ENCODE peak calls at places on chromosomes 12 and 14, in six cellular contexts. R is IMR-90, Z is neuronal stem cell, B is mesenchymal stem cell, K is H1, A is H9. J is an unnamed sample.

GRCh38 chr14:32702571-32702970 is 236.1 kb upstream of the NPAS3 start:
- DNase-seq in Z (peak; percentile 47), K (no peak), A (peak; percentile 73), R (no peak), B (peak; percentile 25), J (no peak)

GRCh38 chr12:118033331-118033730 is 16.8 kb downstream of the RFC5 start:
- DNase-seq in A (no peak), Z (no peak), R (no peak), K (no peak), B (no peak), J (no peak)

GRCh38 chr12:131066886-131067490 is 113.3 kb downstream of the ADGRD1 start:
- DNase-seq in A (peak; percentile 13), K (no peak), R (no peak), B (no peak), Z (no peak), J (no peak)

GRCh38 chr14:22047105-22047504 is 373.5 kb upstream of the OR4E1 start:
- DNase-seq in B (no peak), R (no peak), A (peak; percentile 46), K (no peak), Z (peak; percentile 43), J (no peak)

GRCh38 chr12:55642275-55643068 is 5.8 kb downstream of the OR10P1 start:
- DNase-seq in R (no peak), Z (no peak), K (no peak), A (no peak), B (no peak), J (no peak)

GRCh38 chr12:116361404-116362223 is 84.1 kb upstream of the MED13L start:
- DNase-seq in Z (no peak), R (no peak), K (no peak), B (no peak), A (no peak), J (no peak)

GRCh38 chr12:56337753-56338221 is 897 bp upstream of the IL23A start:
- DNase-seq in Z (no peak), A (no peak), K (no peak), R (no peak), B (no peak), J (no peak)

GRCh38 chr12:44015333-44015941 is 179.6 kb downstream of the TMEM117 start:
- DNase-seq in R (peak; percentile 66), A (no peak), Z (peak; percentile 43), K (no peak), B (peak; percentile 51), J (peak; percentile 79)

GRCh38 chr14:87705439-87705896 is 287.5 kb downstream of the GALC start:
- DNase-seq in R (no peak), K (no peak), B (no peak), A (no peak), Z (no peak), J (no peak)

GRCh38 chr14:96255501-96256366 is at the start of gene BDKRB1:
- DNase-seq in B (peak; percentile 92), R (peak; percentile 96), A (no peak), K (no peak), Z (no peak), J (no peak)

GRCh38 chr12:51913071-51914033 is 6.0 kb downstream of the ACVRL1 start:
- DNase-seq in K (peak; percentile 81), A (peak; percentile 74), B (no peak), R (no peak), Z (no peak), J (no peak)

GRCh38 chr12:104485651-104486341 is 29.0 kb downstream of the CHST11 start:
- DNase-seq in K (no peak), B (no peak), Z (no peak), R (no peak), A (no peak), J (no peak)

GRCh38 chr12:51391047-51391837 is at the start of gene GALNT6:
- DNase-seq in B (peak; percentile 50), Z (peak; percentile 17), R (no peak), A (peak; percentile 92), K (peak; percentile 92), J (peak; percentile 73)

GRCh38 chr12:13368971-13369370 is 172.4 kb downstream of the EMP1 start:
- DNase-seq in Z (peak; percentile 69), R (no peak), K (peak; percentile 36), A (no peak), B (no peak), J (no peak)

GRCh38 chr12:31206038-31206670 is 119.8 kb downstream of the SINHCAF start:
- DNase-seq in Z (no peak), B (peak; percentile 71), R (peak; percentile 41), A (peak; percentile 41), K (no peak), J (peak; percentile 53)

GRCh38 chr14:71193663-71194062 is 286.4 kb downstream of the PCNX1 start:
- DNase-seq in K (no peak), A (no peak), R (no peak), B (no peak), Z (no peak), J (no peak)

GRCh38 chr14:71196921-71197320 is 289.7 kb downstream of the PCNX1 start:
- DNase-seq in R (no peak), Z (no peak), A (no peak), K (no peak), B (no peak), J (no peak)

GRCh38 chr14:71203306-71203705 is 296.0 kb downstream of the PCNX1 start:
- DNase-seq in Z (no peak), B (peak; percentile 13), A (no peak), K (no peak), R (peak; percentile 22), J (no peak)

GRCh38 chr14:71202881-71203280 is 295.6 kb downstream of the PCNX1 start:
- DNase-seq in R (peak; percentile 23), K (no peak), B (no peak), Z (no peak), A (no peak), J (no peak)

DNA sequence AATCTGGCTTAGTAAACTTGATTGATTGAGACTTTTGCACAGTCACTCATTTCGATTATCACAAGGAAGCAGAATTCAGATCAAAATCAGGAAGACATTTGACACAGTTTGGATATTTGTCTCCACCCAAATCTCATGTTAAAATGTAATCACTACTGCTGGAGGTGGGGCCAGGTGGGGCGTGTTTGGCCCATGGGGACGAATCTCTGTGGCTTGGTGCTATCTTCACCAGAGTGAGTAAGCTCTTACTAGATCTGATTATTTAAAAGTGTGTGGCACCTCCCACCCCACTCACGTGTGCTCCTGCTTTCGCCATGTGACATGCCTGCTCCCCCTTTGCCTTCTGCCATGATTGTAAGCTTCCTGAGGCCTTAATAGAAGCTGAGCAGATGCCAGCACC is 291.4 kb downstream of the PCNX1 start:
- DNase-seq in R (no peak), K (no peak), B (no peak), A (no peak), Z (no peak), J (no peak)
- H3K14ac ChIP-seq in R (no peak overlapping the region), K (no peak overlapping the region), B (no peak overlapping the region), A (no peak overlapping the region), Z (no peak overlapping the region), J (no peak overlapping the region)

GRCh38 chr14:104268725-104269436 is 130.5 kb downstream of the KIF26A start:
- DNase-seq in R (no peak), A (peak; percentile 27), Z (no peak), K (peak; percentile 45), B (no peak), J (no peak)

GRCh38 chr14:104267895-104268294 is 129.5 kb downstream of the KIF26A start:
- DNase-seq in A (peak; percentile 27), Z (no peak), B (no peak), K (peak; percentile 45), R (no peak), J (no peak)

GRCh38 chr14:104265918-104266642 is 127.7 kb downstream of the KIF26A start:
- DNase-seq in A (peak; percentile 24), R (no peak), B (no peak), Z (no peak), K (no peak), J (no peak)

GRCh38 chr14:104266643-104267575 is 128.5 kb downstream of the KIF26A start:
- DNase-seq in B (no peak), Z (no peak), A (peak; percentile 20), K (no peak), R (no peak), J (no peak)

GRCh38 chr14:104268295-104268694 is 129.9 kb downstream of the KIF26A start:
- DNase-seq in K (no peak), Z (no peak), R (no peak), B (no peak), A (no peak), J (no peak)
- H3K14ac ChIP-seq in K (no peak overlapping the region), Z (no peak overlapping the region), R (no peak overlapping the region), B (no peak overlapping the region), A (no peak overlapping the region), J (no peak overlapping the region)

GRCh38 chr14:30417999-30418398 is 141.0 kb upstream of the G2E3 start:
- DNase-seq in Z (no peak), R (no peak), B (no peak), K (no peak), A (no peak), J (no peak)
- H3K14ac ChIP-seq in Z (no peak overlapping the region), R (no peak overlapping the region), B (no peak overlapping the region), K (no peak overlapping the region), A (no peak overlapping the region), J (no peak overlapping the region)

DNA sequence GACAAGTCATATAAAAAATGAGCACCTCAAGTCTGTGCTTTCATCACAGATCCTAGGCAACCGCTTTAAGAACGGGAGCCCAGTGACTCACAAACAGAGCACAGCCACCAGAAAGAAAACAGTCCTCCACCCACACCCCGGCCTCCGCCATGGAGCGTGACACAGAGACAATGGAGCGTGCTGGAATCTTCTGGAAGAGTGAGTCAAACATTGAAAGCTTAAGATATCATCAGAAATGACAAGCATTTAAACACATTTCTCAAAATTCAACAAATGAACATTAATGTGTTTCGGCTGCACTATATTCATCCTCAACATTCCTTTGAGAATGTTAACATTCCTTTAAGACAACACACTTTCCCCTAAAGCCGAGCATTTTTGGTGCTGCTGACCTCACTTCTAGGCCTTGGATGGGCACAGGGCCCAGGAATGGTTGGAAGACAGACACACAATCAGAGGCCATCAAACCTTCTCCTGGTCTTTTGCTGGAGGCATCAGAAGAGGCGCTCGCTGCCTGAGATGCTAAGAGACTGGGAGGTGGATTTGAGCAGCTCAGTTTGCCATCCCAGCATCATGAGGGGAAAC is 23.6 kb upstream of the TMEM132D start:
- DNase-seq in R (no peak), A (no peak), Z (no peak), B (no peak), K (no peak), J (no peak)
- H3K14ac ChIP-seq in R (no peak overlapping the region), A (no peak overlapping the region), Z (no peak overlapping the region), B (no peak overlapping the region), K (no peak overlapping the region), J (no peak overlapping the region)

GRCh38 chr12:108969622-108970021 is 51.2 kb downstream of the SVOP start:
- DNase-seq in Z (no peak), R (no peak), K (no peak), B (no peak), A (no peak), J (no peak)
- H3K14ac ChIP-seq in Z (no peak overlapping the region), R (no peak overlapping the region), K (no peak overlapping the region), B (no peak overlapping the region), A (no peak overlapping the region), J (no peak overlapping the region)

DNA sequence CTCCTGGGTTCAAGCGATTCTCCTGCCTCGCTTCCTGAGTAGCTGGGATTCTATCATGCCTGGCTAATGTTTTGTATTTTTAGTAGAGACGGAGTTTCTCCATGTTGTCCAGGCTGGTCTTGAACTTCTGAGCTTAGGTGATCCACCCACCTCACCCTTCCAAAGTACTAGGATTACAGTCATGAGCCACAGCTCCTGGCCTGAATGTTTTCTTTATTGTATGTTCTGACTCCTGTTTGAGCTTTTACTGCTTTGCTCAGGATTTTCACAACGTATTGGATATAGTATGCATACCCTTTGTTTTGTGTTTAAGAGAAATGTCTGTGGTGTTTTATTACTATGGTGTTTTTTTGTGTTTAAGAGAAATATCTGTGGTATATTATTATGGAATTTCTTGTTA is 37.2 kb downstream of the ATF7IP start:
- DNase-seq in R (no peak), A (no peak), B (no peak), K (no peak), Z (no peak), J (no peak)
- H3K14ac ChIP-seq in R (no peak overlapping the region), A (no peak overlapping the region), B (no peak overlapping the region), K (no peak overlapping the region), Z (no peak overlapping the region), J (peak overlapping the region; percentile 44)

J was measured in trophoblast cell.